ENCODE peak calls at places on chromosomes 7 and 10, in six cellular contexts. E is PC-3, N is HCT116, K is neural progenitor cell, X is SK-N-SH, Z is OCI-LY7. M is an unnamed sample.

GRCh38 chr7:133290041-133290440 is 37.2 kb downstream of the EXOC4 start:
- DNase-seq in E (peak; percentile 25), N (no peak), K (no peak), X (no peak), Z (no peak), M (no peak)

GRCh38 chr7:139908792-139909191 is 79.7 kb downstream of the TBXAS1 start:
- DNase-seq in E (no peak), N (no peak), K (no peak), X (no peak), Z (no peak), M (no peak)

GRCh38 chr7:128157906-128158305 is 83.2 kb upstream of the LEP start:
- DNase-seq in E (no peak), N (no peak), K (no peak), X (no peak), Z (no peak), M (no peak)

GRCh38 chr7:55277916-55278315 is 87.2 kb upstream of the LANCL2 start:
- DNase-seq in E (no peak), N (no peak), K (no peak), X (no peak), Z (no peak), M (no peak)

GRCh38 chr7:46566375-46566774 is 645.3 kb upstream of the IGFBP3 start:
- DNase-seq in E (no peak), N (no peak), K (no peak), X (no peak), Z (no peak), M (no peak)

GRCh38 chr10:95536894-95537542 is 24.2 kb downstream of the SORBS1 start:
- DNase-seq in E (no peak), N (no peak), K (no peak), X (no peak), Z (no peak), M (no peak)

GRCh38 chr7:44062180-44062902 is 3.0 kb downstream of the PGAM2 start:
- DNase-seq in E (no peak), N (no peak), K (no peak), X (no peak), Z (no peak), M (no peak)

GRCh38 chr7:139044813-139045794 is 9.3 kb upstream of the ZC3HAV1L start:
- DNase-seq in E (no peak), N (no peak), K (no peak), X (no peak), Z (no peak), M (peak; percentile 35)

GRCh38 chr10:68492118-68492517 is 20.3 kb upstream of the DNA2 start:
- DNase-seq in E (no peak), N (no peak), K (no peak), X (no peak), Z (no peak), M (no peak)

DNA sequence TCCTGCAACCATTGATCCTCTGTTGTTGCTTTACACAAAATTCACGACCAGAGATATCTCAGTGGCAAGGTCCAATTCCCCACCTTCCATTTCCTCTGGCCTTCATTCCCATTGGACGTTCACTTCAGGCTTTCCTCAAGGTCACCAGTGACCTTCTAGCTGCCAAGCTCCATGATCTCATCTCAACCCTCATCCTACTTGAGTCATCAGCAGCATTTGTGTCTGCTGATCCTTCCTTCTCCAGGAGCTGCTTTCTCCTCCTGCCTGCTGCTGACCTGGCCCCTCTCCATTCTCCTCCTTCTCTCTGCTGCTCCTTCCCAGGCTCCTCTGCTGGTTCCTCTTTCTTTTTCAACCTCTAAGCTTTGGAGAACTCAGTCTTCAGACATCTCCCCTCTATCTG is 66.2 kb upstream of the C10orf90 start:
- DNase-seq in E (no peak), N (no peak), K (no peak), X (no peak), Z (no peak), M (no peak)
- TF ChIP-seq EZH2phosphoT487 in E (no peak), N (no peak), K (no peak), X (no peak), Z (no peak), M (no peak)

GRCh38 chr10:131277969-131278368 is 33.6 kb downstream of the TCERG1L start:
- DNase-seq in E (no peak), N (no peak), K (no peak), X (peak; percentile 14), Z (no peak), M (no peak)
- H4K20me1 ChIP-seq in E (no peaks in the 10 kb centered on the region), N (no peaks in the 10 kb centered on the region), K (no peaks in the 10 kb centered on the region), X (no peaks in the 10 kb centered on the region), Z (no peaks in the 10 kb centered on the region), M (no peaks in the 10 kb centered on the region)

DNA sequence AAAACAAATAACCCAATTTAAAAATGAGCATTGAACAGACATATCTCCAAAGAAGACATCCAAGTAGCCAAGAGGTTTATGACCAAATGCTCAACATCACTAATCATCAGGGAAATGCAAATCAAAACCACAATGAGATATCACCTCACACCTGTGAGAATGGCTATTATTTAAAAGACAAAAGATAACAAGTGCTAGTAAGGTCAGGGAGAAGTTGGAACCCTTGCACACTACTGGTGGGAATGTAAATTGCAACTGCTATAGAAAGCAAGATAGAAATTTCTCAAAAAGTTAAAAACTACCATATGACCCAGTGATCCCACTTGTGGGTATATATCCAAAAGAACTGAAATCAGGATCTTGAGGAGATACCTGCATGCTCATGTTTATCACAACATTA is 49.5 kb downstream of the SGMS1 start:
- DNase-seq in E (peak; percentile 36), N (no peak), K (no peak), X (no peak), Z (no peak), M (no peak)
- TF ChIP-seq CTCF in E (peak; percentile 72), N (no peak), K (peak; percentile 34), X (peak; percentile 45), Z (peak; percentile 47), M (peak; percentile 40)

DNA sequence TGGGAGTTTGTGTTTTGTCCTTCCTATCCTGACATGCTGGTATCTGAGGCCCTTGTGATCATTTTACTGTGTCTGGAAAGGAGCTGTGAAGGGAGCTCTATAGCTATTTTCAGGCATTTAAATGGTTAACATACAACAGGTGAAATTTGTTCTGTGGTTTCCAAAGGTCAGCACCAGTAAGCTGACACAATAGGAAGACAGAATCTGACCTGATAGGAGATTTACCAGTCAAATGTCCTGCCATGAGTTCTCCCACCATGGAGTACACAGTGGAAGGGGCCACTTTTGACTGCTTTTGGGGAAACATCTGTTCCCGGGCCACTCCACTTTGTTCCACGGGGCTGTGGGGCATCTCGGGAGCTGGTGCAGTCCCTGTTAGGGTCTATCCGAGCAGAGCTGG is 17.6 kb downstream of the FKBP6 start:
- DNase-seq in E (no peak), N (no peak), K (no peak), X (no peak), Z (no peak), M (no peak)
- TF ChIP-seq EZH2phosphoT487 in E (no peak), N (no peak), K (no peak), X (no peak), Z (no peak), M (no peak)